ENCODE peak calls at places on chromosomes 13 and 19, in four cellular contexts. One of them, this sample, is unnamed.

GRCh38 chr13:34357435-34358232 is 539.7 kb downstream of the RFC3 start:
- DNase-seq in uterus: no peak
- DNase-seq in mucosa of descending colon: no peak
- DNase-seq in psoas muscle: no peak
- DNase-seq in this sample: peak

GRCh38 chr13:73938375-73939070 is 195.7 kb downstream of the KLF12 start:
- DNase-seq in uterus: no peak
- DNase-seq in mucosa of descending colon: no peak
- DNase-seq in psoas muscle: no peak
- DNase-seq in this sample: peak

GRCh38 chr19:44812142-44812718 is 3.3 kb downstream of the BCAM start:
- DNase-seq in uterus: no peak
- DNase-seq in mucosa of descending colon: no peak
- DNase-seq in psoas muscle: no peak
- DNase-seq in this sample: no peak

GRCh38 chr13:30431269-30431950 is 9.1 kb downstream of the UBE2L5 start:
- DNase-seq in uterus: no peak
- DNase-seq in mucosa of descending colon: no peak
- DNase-seq in psoas muscle: no peak
- DNase-seq in this sample: peak

GRCh38 chr13:43041368-43041921 is 18.1 kb downstream of the DNAJC15 start:
- DNase-seq in uterus: no peak
- DNase-seq in mucosa of descending colon: no peak
- DNase-seq in psoas muscle: no peak
- DNase-seq in this sample: no peak

GRCh38 chr19:28468701-28469459 is 744.1 kb downstream of the UQCRFS1 start:
- DNase-seq in uterus: no peak
- DNase-seq in mucosa of descending colon: peak
- DNase-seq in psoas muscle: no peak
- DNase-seq in this sample: no peak

GRCh38 chr13:30796132-30796832 is 60.9 kb downstream of the ALOX5AP start:
- DNase-seq in uterus: no peak
- DNase-seq in mucosa of descending colon: no peak
- DNase-seq in psoas muscle: no peak
- DNase-seq in this sample: peak

GRCh38 chr13:112796190-112796915 is 106.5 kb downstream of the ATP11A start:
- DNase-seq in uterus: no peak
- DNase-seq in mucosa of descending colon: no peak
- DNase-seq in psoas muscle: no peak
- DNase-seq in this sample: no peak

DNA sequence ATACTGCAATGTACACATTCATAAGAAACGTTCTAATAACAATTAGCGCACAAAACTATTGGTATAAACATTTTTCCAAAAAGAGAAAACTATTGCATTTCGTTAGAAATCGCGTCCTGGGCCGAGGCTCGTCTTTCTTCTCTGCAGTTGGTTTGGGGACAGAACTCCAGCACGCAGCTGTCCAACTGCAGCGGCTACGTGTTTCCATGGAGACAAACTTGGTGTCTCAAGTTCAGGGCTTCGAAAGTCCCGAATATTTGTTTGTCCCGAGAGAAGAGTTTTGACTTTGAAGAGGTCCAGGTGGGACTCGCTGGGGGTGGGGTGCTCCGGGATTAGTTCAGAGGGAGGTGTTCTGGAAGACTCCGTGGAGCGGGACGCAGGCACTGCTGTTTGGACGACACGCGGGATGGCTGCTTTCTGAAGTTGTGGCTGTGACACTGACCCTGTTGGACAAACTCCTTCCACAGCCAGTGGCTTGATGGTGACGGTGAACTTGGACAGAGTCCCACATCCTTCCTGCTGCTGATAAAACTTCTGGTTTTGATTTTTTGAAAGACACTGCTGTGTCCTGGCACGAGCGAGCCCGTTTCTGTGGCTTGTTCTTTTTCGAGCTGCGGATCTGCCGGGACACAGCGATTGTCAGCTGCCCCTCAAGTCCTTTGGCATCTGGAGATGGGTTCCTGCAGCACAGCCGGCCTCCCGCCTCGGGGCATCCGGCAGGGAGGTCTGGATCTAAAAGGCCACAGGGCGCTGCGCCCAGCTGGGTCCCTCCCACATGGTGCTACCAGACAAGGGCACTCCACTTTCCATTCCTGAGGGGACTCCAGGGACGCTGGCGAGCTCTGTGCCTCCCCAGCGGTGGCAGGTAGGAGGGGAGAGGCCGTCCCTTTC is 15.8 kb upstream of the RANBP3 start:
- DNase-seq in uterus: no peak
- DNase-seq in mucosa of descending colon: no peak
- DNase-seq in psoas muscle: no peak
- DNase-seq in this sample: no peak
- TF ChIP-seq CTCF in uterus: no peak
- TF ChIP-seq CTCF in mucosa of descending colon: no peak
- TF ChIP-seq CTCF in psoas muscle: no peak
- TF ChIP-seq CTCF in this sample: no peak

GRCh38 chr13:29418026-29418425 is 177.5 kb downstream of the SLC7A1 start:
- DNase-seq in uterus: no peak
- DNase-seq in mucosa of descending colon: no peak
- DNase-seq in psoas muscle: no peak
- DNase-seq in this sample: no peak
- TF ChIP-seq CTCF in uterus: no peak
- TF ChIP-seq CTCF in mucosa of descending colon: no peak
- TF ChIP-seq CTCF in psoas muscle: no peak
- TF ChIP-seq CTCF in this sample: peak

DNA sequence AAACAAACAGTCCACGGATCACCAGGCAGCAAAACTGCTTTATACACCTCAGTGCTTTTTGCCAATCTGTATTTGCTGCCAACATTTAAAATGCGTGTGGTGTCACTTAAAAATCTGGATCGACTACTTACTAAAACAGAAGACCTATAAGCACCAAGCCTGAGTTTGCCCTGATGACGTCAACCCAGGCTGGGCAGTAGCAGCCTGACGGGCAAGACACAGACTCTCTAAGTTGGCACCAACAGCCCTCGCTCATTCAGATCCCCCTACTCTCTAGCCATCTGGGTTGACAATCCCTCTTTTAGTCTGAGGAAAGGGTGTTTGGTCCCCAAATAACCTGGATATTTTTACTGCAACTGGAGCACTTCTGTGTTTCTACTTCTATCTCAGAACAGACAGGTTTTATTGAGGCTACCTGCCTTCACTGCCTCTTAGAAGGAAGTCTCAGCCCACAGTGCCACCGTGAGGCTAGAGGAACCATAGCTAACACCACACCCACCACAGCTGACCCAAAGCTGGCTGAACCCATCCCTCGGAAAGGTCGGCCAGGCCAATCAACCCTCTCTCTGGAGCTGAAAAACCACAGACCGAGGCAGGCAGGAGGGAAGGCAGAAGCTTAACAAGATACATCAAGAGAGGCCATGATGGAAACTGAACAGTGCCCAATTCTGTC is 6.9 kb downstream of the SUGP2 start:
- DNase-seq in uterus: no peak
- DNase-seq in mucosa of descending colon: peak
- DNase-seq in psoas muscle: no peak
- DNase-seq in this sample: no peak
- TF ChIP-seq CTCF in uterus: no peak
- TF ChIP-seq CTCF in mucosa of descending colon: no peak
- TF ChIP-seq CTCF in psoas muscle: peak
- TF ChIP-seq CTCF in this sample: no peak

GRCh38 chr13:69319659-69320058 is 788.0 kb upstream of the ATXN8OS start:
- DNase-seq in uterus: no peak
- DNase-seq in mucosa of descending colon: no peak
- DNase-seq in psoas muscle: no peak
- DNase-seq in this sample: no peak

DNA sequence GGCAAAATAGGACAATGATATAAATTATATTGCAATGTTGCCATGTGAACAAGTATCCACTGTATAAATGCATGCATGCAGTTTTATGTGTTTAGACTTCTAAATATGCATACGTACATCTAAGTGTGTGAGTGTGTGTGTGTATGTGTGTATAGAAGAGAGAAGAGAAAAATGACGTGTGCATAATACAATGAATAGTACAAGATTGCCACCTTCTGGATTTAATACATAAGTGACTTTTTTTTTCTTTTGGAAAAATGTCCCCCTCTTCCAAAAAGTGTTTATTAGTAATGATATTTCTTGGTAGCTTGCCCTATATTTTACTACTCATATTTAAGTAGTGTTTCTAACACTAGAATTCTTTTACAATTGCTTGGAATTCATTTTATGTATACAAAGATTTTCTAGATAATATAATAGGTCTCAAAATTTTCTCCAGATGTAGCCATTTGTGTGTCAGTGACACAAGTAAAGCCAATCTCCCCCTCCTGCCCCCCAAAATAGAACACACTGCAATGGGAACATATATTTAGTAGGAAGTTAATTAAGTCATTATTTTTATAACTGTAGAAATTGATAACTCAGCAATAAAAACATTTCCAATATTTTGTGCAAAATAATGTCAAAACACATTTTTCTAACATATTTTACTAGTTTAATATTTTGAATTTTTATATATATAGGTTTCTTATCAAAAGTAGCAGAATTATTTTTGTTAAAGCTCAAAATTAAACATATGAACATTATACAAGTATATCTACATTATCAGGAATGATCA is 783.3 kb upstream of the ATXN8OS start:
- DNase-seq in uterus: no peak
- DNase-seq in mucosa of descending colon: no peak
- DNase-seq in psoas muscle: no peak
- DNase-seq in this sample: no peak
- TF ChIP-seq CTCF in uterus: no peak
- TF ChIP-seq CTCF in mucosa of descending colon: no peak
- TF ChIP-seq CTCF in psoas muscle: no peak
- TF ChIP-seq CTCF in this sample: no peak

DNA sequence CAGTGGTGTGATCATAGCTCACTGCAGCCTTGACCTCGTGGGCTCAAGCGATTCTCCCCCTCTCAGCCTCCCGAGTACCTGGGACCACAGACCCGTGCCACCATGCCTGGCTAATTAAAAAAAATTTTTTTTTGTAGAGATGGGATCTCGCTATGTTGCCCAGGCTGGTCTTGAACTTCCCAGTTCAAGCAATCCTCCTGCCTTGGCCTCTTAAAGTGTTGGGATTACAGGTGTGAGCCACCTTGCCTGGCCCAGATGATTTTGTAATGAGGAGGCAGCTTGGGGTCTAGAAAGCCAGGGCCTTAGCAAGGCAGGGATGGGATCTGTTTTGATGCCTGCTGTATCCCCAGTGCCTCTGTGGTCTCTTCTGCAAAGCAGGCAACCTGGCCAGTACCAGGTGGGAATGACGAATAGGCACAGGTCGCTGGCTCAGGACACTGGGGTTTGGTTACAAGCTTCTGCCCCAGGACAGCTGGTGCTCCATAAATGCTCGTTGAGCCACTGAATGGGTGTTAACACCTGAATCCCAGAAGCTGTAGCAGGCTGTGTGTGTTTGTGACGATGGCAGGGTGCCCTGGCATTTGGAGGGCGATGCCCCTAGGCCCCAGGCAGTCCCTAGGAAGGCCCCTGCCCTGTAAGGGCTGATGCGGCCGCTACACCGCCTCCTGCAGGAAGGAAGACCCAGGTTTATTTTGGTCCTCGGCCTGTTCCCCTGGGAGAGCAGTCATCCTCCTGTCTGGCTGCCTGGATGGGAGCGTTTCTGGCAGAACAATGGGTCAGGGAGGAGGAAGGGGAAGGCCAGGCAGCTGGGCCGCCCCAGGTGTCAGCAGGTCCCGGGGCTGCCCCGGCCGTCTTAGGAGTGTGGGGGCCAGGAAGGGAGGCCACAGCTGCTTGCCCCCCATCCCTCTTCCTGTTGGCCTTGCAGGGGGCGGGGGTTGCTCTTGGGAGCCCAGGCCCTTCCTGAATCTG is 8.6 kb downstream of the TNFAIP8L1 start:
- DNase-seq in uterus: peak
- DNase-seq in mucosa of descending colon: no peak
- DNase-seq in psoas muscle: peak
- DNase-seq in this sample: no peak
- TF ChIP-seq CTCF in uterus: no peak
- TF ChIP-seq CTCF in mucosa of descending colon: no peak
- TF ChIP-seq CTCF in psoas muscle: no peak
- TF ChIP-seq CTCF in this sample: peak

GRCh38 chr13:102399791-102400618 is 1.8 kb downstream of the FGF14 start:
- DNase-seq in uterus: no peak
- DNase-seq in mucosa of descending colon: no peak
- DNase-seq in psoas muscle: peak
- DNase-seq in this sample: no peak

GRCh38 chr13:102392810-102393209 is 9.0 kb downstream of the FGF14 start:
- DNase-seq in uterus: no peak
- DNase-seq in mucosa of descending colon: no peak
- DNase-seq in psoas muscle: no peak
- DNase-seq in this sample: no peak

GRCh38 chr13:102395939-102396338 is 5.9 kb downstream of the FGF14 start:
- DNase-seq in uterus: no peak
- DNase-seq in mucosa of descending colon: no peak
- DNase-seq in psoas muscle: no peak
- DNase-seq in this sample: no peak

GRCh38 chr13:102395174-102395573 is 6.7 kb downstream of the FGF14 start:
- DNase-seq in uterus: no peak
- DNase-seq in mucosa of descending colon: no peak
- DNase-seq in psoas muscle: no peak
- DNase-seq in this sample: no peak

GRCh38 chr13:102394158-102395053 is 7.4 kb downstream of the FGF14 start:
- DNase-seq in uterus: peak
- DNase-seq in mucosa of descending colon: peak
- DNase-seq in psoas muscle: peak
- DNase-seq in this sample: no peak
- TF ChIP-seq CTCF in uterus: peak
- TF ChIP-seq CTCF in mucosa of descending colon: no peak
- TF ChIP-seq CTCF in psoas muscle: no peak
- TF ChIP-seq CTCF in this sample: no peak

DNA sequence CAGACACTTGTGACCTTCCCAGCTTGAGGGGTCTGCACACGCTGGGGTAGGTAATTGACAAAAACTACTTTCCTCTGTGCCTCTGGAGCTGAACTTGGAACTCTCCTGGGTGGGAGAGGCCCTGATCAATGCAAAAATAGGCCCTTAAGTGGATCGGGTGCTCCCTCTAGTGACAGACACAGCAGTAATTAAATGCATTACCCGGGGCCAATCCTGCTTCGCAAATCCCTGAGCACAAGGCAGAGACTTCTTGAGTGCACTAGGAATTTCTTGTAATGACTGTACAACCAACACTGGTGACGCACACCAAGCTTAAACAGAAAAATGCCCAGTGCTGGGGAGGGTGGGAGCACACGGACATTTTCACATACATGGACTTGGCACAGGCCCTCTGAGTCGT is 10.6 kb upstream of the UBE2S start:
- DNase-seq in uterus: no peak
- DNase-seq in mucosa of descending colon: peak
- DNase-seq in psoas muscle: no peak
- DNase-seq in this sample: peak
- TF ChIP-seq CTCF in uterus: peak
- TF ChIP-seq CTCF in mucosa of descending colon: peak
- TF ChIP-seq CTCF in psoas muscle: peak
- TF ChIP-seq CTCF in this sample: peak

GRCh38 chr19:50313812-50314536 is 15.2 kb downstream of the KCNC3 start:
- DNase-seq in uterus: no peak
- DNase-seq in mucosa of descending colon: no peak
- DNase-seq in psoas muscle: no peak
- DNase-seq in this sample: no peak
- TF ChIP-seq CTCF in uterus: no peak
- TF ChIP-seq CTCF in mucosa of descending colon: no peak
- TF ChIP-seq CTCF in psoas muscle: no peak
- TF ChIP-seq CTCF in this sample: no peak

This sample was measured in HFFc6.